ENCODE peak calls at places on chromosomes 16 and 17, in four cellular contexts. H is dermis microvascular lymphatic vessel endothelial cell, J is mammary epithelial cell, W is Ammon's horn. P is an unnamed sample.

GRCh38 chr17:55931448-55931847 is 180.6 kb downstream of the PCTP start:
- DNase-seq in H (no peak), J (no peak), W (no peak), P (no peak)

GRCh38 chr16:78778724-78779004 is 679.2 kb downstream of the WWOX start:
- DNase-seq in H (no peak), J (no peak), W (no peak), P (no peak)

GRCh38 chr17:72380120-72380519 is 259.3 kb downstream of the SOX9 start:
- DNase-seq in H (no peak), J (no peak), W (no peak), P (no peak)

GRCh38 chr16:15897834-15898254 is 9.4 kb upstream of the CEP20 start:
- DNase-seq in H (no peak), J (peak; percentile 48), W (no peak), P (no peak)

GRCh38 chr16:56722200-56722842 is 7.6 kb upstream of the NUP93 start:
- DNase-seq in H (no peak), J (no peak), W (no peak), P (no peak)

GRCh38 chr17:74089869-74090464 is 113.5 kb upstream of the RPL38 start:
- DNase-seq in H (no peak), J (peak; percentile 40), W (peak; percentile 38), P (peak; percentile 79)

GRCh38 chr16:47198180-47198575 is 54.4 kb upstream of the NETO2 start:
- DNase-seq in H (no peak), J (no peak), W (no peak), P (no peak)

GRCh38 chr17:50381920-50382319 is 8.9 kb downstream of the EME1 start:
- DNase-seq in H (no peak), J (no peak), W (no peak), P (no peak)

GRCh38 chr16:807345-808251 is 7.1 kb upstream of the GNG13 start:
- DNase-seq in H (peak; percentile 81), J (peak; percentile 85), W (peak; percentile 96), P (peak; percentile 83)

GRCh38 chr16:24445216-24445615 is 94.2 kb upstream of the RBBP6 start:
- DNase-seq in H (no peak), J (no peak), W (no peak), P (no peak)

GRCh38 chr17:70158180-70158579 is 11.2 kb upstream of the KCNJ2 start:
- DNase-seq in H (peak; percentile 17), J (no peak), W (no peak), P (no peak)

GRCh38 chr17:30278032-30278431 is 13.7 kb downstream of the BLMH start:
- DNase-seq in H (peak; percentile 74), J (no peak), W (peak; percentile 30), P (peak; percentile 65)

GRCh38 chr17:17041018-17041521 is 1.2 kb upstream of the MPRIP start:
- DNase-seq in H (no peak), J (peak; percentile 40), W (peak; percentile 82), P (peak; percentile 68)

GRCh38 chr17:65595071-65595655 is 33.7 kb upstream of the AXIN2 start:
- DNase-seq in H (no peak), J (no peak), W (no peak), P (peak; percentile 38)

GRCh38 chr17:74601944-74602572 is 10.0 kb upstream of the CD300LD start:
- DNase-seq in H (peak; percentile 17), J (peak; percentile 28), W (peak; percentile 36), P (peak; percentile 79)

GRCh38 chr17:61309857-61310256 is 89.8 kb upstream of the TBX2 start:
- DNase-seq in H (no peak), J (peak; percentile 51), W (no peak), P (no peak)

GRCh38 chr17:79020631-79021301 is 3.2 kb upstream of the C1QTNF1 start:
- DNase-seq in H (no peak), J (peak; percentile 83), W (no peak), P (no peak)

GRCh38 chr17:1724351-1724868 is at the start of gene WDR81:
- DNase-seq in H (peak; percentile 70), J (peak; percentile 46), W (peak; percentile 90), P (peak; percentile 92)

GRCh38 chr16:15618392-15618791 is 24.6 kb downstream of the MARF1 start:
- DNase-seq in H (no peak), J (peak; percentile 5), W (no peak), P (no peak)

GRCh38 chr16:88992351-88993005 is 15.5 kb upstream of the CBFA2T3 start:
- DNase-seq in H (no peak), J (no peak), W (no peak), P (no peak)

GRCh38 chr16:3138823-3139426 is 4.1 kb downstream of the ZNF213 start:
- DNase-seq in H (no peak), J (no peak), W (no peak), P (no peak)

P was measured in A549.